ENCODE peak calls at places on chromosomes 11 and 22, in six cellular contexts. One of them, this sample, is unnamed.

GRCh38 chr22:37123649-37124048 is 14.1 kb upstream of the TMPRSS6 start:
- DNase-seq in right lobe of liver: no peak
- DNase-seq in pancreas: no peak
- DNase-seq in psoas muscle: no peak
- DNase-seq in tibial artery: no peak
- DNase-seq in cardiac muscle cell: no peak
- DNase-seq in this sample: no peak

GRCh38 chr11:861105-861479 is 18.4 kb downstream of the TSPAN4 start:
- DNase-seq in psoas muscle: no peak
- DNase-seq in right lobe of liver: no peak
- DNase-seq in cardiac muscle cell: no peak
- DNase-seq in pancreas: no peak
- DNase-seq in tibial artery: no peak
- DNase-seq in this sample: no peak

GRCh38 chr11:73963861-73964260 is 13.0 kb downstream of the DNAJB13 start:
- DNase-seq in pancreas: no peak
- DNase-seq in tibial artery: no peak
- DNase-seq in cardiac muscle cell: no peak
- DNase-seq in psoas muscle: no peak
- DNase-seq in right lobe of liver: no peak
- DNase-seq in this sample: no peak

GRCh38 chr11:88415495-88415894 is 78.0 kb upstream of the CTSC start:
- DNase-seq in cardiac muscle cell: no peak
- DNase-seq in right lobe of liver: no peak
- DNase-seq in pancreas: no peak
- DNase-seq in tibial artery: no peak
- DNase-seq in psoas muscle: no peak
- DNase-seq in this sample: no peak

GRCh38 chr22:45101828-45102227 is 61.9 kb upstream of the NUP50 start:
- DNase-seq in tibial artery: peak; percentile 41
- DNase-seq in right lobe of liver: peak; percentile 62
- DNase-seq in psoas muscle: peak; percentile 47
- DNase-seq in cardiac muscle cell: peak; percentile 70
- DNase-seq in pancreas: no peak
- DNase-seq in this sample: no peak

GRCh38 chr11:94838027-94838610 is 70.0 kb downstream of the AMOTL1 start:
- DNase-seq in tibial artery: no peak
- DNase-seq in cardiac muscle cell: no peak
- DNase-seq in right lobe of liver: no peak
- DNase-seq in pancreas: no peak
- DNase-seq in psoas muscle: no peak
- DNase-seq in this sample: peak; percentile 100

GRCh38 chr22:27978875-27979274 is 59.8 kb upstream of the PITPNB start:
- DNase-seq in cardiac muscle cell: no peak
- DNase-seq in tibial artery: no peak
- DNase-seq in pancreas: no peak
- DNase-seq in psoas muscle: no peak
- DNase-seq in right lobe of liver: peak; percentile 24
- DNase-seq in this sample: no peak

GRCh38 chr11:101341578-101341977 is 212.0 kb upstream of the PGR start:
- DNase-seq in tibial artery: no peak
- DNase-seq in right lobe of liver: no peak
- DNase-seq in psoas muscle: no peak
- DNase-seq in pancreas: no peak
- DNase-seq in cardiac muscle cell: no peak
- DNase-seq in this sample: peak; percentile 22

GRCh38 chr11:102109896-102110760 is at the start of gene YAP1:
- DNase-seq in psoas muscle: peak; percentile 94
- DNase-seq in tibial artery: peak; percentile 87
- DNase-seq in cardiac muscle cell: peak; percentile 93
- DNase-seq in right lobe of liver: peak; percentile 91
- DNase-seq in pancreas: peak; percentile 92
- DNase-seq in this sample: peak; percentile 78

GRCh38 chr11:71352226-71352625 is 96.0 kb downstream of the DHCR7 start:
- DNase-seq in tibial artery: no peak
- DNase-seq in psoas muscle: no peak
- DNase-seq in right lobe of liver: no peak
- DNase-seq in pancreas: no peak
- DNase-seq in cardiac muscle cell: no peak
- DNase-seq in this sample: no peak

GRCh38 chr11:34261095-34261494 is 96.7 kb downstream of the ABTB2 start:
- DNase-seq in right lobe of liver: no peak
- DNase-seq in cardiac muscle cell: no peak
- DNase-seq in psoas muscle: no peak
- DNase-seq in pancreas: no peak
- DNase-seq in tibial artery: no peak
- DNase-seq in this sample: no peak

GRCh38 chr11:102494216-102494615 is 36.3 kb downstream of the MMP7 start:
- DNase-seq in cardiac muscle cell: no peak
- DNase-seq in tibial artery: no peak
- DNase-seq in right lobe of liver: peak; percentile 54
- DNase-seq in pancreas: no peak
- DNase-seq in psoas muscle: no peak
- DNase-seq in this sample: peak; percentile 58

GRCh38 chr11:36081274-36081945 is 137.5 kb downstream of the LDLRAD3 start:
- DNase-seq in cardiac muscle cell: no peak
- DNase-seq in pancreas: no peak
- DNase-seq in right lobe of liver: no peak
- DNase-seq in psoas muscle: no peak
- DNase-seq in tibial artery: no peak
- DNase-seq in this sample: no peak

GRCh38 chr11:17550455-17551346 is 3.6 kb downstream of the OTOG start:
- DNase-seq in pancreas: no peak
- DNase-seq in psoas muscle: no peak
- DNase-seq in right lobe of liver: no peak
- DNase-seq in cardiac muscle cell: no peak
- DNase-seq in tibial artery: no peak
- DNase-seq in this sample: no peak

GRCh38 chr22:27204817-27205216 is 547.4 kb downstream of the MIAT start:
- DNase-seq in right lobe of liver: no peak
- DNase-seq in tibial artery: no peak
- DNase-seq in pancreas: no peak
- DNase-seq in cardiac muscle cell: no peak
- DNase-seq in psoas muscle: no peak
- DNase-seq in this sample: no peak

GRCh38 chr11:47156333-47156732 is 20.3 kb downstream of the ARFGAP2 start:
- DNase-seq in tibial artery: no peak
- DNase-seq in cardiac muscle cell: no peak
- DNase-seq in right lobe of liver: no peak
- DNase-seq in psoas muscle: no peak
- DNase-seq in pancreas: no peak
- DNase-seq in this sample: no peak

GRCh38 chr11:31340903-31341572 is 28.5 kb downstream of the DCDC1 start:
- DNase-seq in right lobe of liver: no peak
- DNase-seq in tibial artery: no peak
- DNase-seq in pancreas: no peak
- DNase-seq in psoas muscle: no peak
- DNase-seq in cardiac muscle cell: peak; percentile 49
- DNase-seq in this sample: no peak

GRCh38 chr11:36065436-36065835 is 121.6 kb downstream of the LDLRAD3 start:
- DNase-seq in right lobe of liver: no peak
- DNase-seq in psoas muscle: no peak
- DNase-seq in cardiac muscle cell: no peak
- DNase-seq in pancreas: no peak
- DNase-seq in tibial artery: no peak
- DNase-seq in this sample: no peak

GRCh38 chr11:92453055-92453454 is 228.4 kb downstream of the FAT3 start:
- DNase-seq in right lobe of liver: no peak
- DNase-seq in pancreas: no peak
- DNase-seq in tibial artery: no peak
- DNase-seq in psoas muscle: no peak
- DNase-seq in cardiac muscle cell: no peak
- DNase-seq in this sample: no peak

GRCh38 chr11:61413496-61413895 is 16.3 kb downstream of the CPSF7 start:
- DNase-seq in cardiac muscle cell: no peak
- DNase-seq in psoas muscle: no peak
- DNase-seq in right lobe of liver: no peak
- DNase-seq in tibial artery: peak; percentile 34
- DNase-seq in pancreas: no peak
- DNase-seq in this sample: no peak

GRCh38 chr11:27370374-27370773 is 7.4 kb upstream of the CCDC34 start:
- DNase-seq in cardiac muscle cell: no peak
- DNase-seq in right lobe of liver: no peak
- DNase-seq in pancreas: no peak
- DNase-seq in psoas muscle: no peak
- DNase-seq in tibial artery: no peak
- DNase-seq in this sample: no peak

GRCh38 chr11:121109916-121110656 is 9.0 kb downstream of the TECTA start:
- DNase-seq in pancreas: no peak
- DNase-seq in tibial artery: no peak
- DNase-seq in psoas muscle: no peak
- DNase-seq in right lobe of liver: no peak
- DNase-seq in cardiac muscle cell: no peak
- DNase-seq in this sample: no peak

GRCh38 chr22:46660604-46661201 is 40.5 kb downstream of the GRAMD4 start:
- DNase-seq in psoas muscle: peak; percentile 55
- DNase-seq in tibial artery: no peak
- DNase-seq in pancreas: no peak
- DNase-seq in cardiac muscle cell: no peak
- DNase-seq in right lobe of liver: peak; percentile 74
- DNase-seq in this sample: peak; percentile 82

GRCh38 chr11:84549221-84549620 is 1077.9 kb downstream of the DLG2 start:
- DNase-seq in pancreas: no peak
- DNase-seq in tibial artery: no peak
- DNase-seq in cardiac muscle cell: no peak
- DNase-seq in right lobe of liver: no peak
- DNase-seq in psoas muscle: no peak
- DNase-seq in this sample: no peak

GRCh38 chr11:44505591-44506054 is 59.8 kb upstream of the CD82 start:
- DNase-seq in psoas muscle: no peak
- DNase-seq in right lobe of liver: no peak
- DNase-seq in cardiac muscle cell: no peak
- DNase-seq in pancreas: no peak
- DNase-seq in tibial artery: no peak
- DNase-seq in this sample: no peak

GRCh38 chr22:35630387-35630793 is 13.3 kb upstream of the MB start:
- DNase-seq in cardiac muscle cell: peak; percentile 15
- DNase-seq in tibial artery: no peak
- DNase-seq in right lobe of liver: no peak
- DNase-seq in pancreas: peak; percentile 41
- DNase-seq in psoas muscle: no peak
- DNase-seq in this sample: no peak

GRCh38 chr11:75461136-75461535 is 28.1 kb upstream of the KLHL35 start:
- DNase-seq in cardiac muscle cell: no peak
- DNase-seq in pancreas: no peak
- DNase-seq in right lobe of liver: no peak
- DNase-seq in psoas muscle: no peak
- DNase-seq in tibial artery: no peak
- DNase-seq in this sample: no peak

GRCh38 chr22:39960791-39961746 is 872 bp downstream of the TMA7B start:
- DNase-seq in psoas muscle: no peak
- DNase-seq in right lobe of liver: no peak
- DNase-seq in pancreas: no peak
- DNase-seq in tibial artery: no peak
- DNase-seq in cardiac muscle cell: no peak
- DNase-seq in this sample: no peak

GRCh38 chr22:39958916-39959639 is 1.1 kb upstream of the TMA7B start:
- DNase-seq in cardiac muscle cell: peak; percentile 17
- DNase-seq in psoas muscle: no peak
- DNase-seq in right lobe of liver: no peak
- DNase-seq in pancreas: no peak
- DNase-seq in tibial artery: no peak
- DNase-seq in this sample: no peak

GRCh38 chr22:39962071-39962470 is 1.9 kb downstream of the TMA7B start:
- DNase-seq in right lobe of liver: no peak
- DNase-seq in psoas muscle: no peak
- DNase-seq in cardiac muscle cell: no peak
- DNase-seq in pancreas: no peak
- DNase-seq in tibial artery: no peak
- DNase-seq in this sample: no peak

GRCh38 chr22:39958009-39958711 is 2.0 kb upstream of the TMA7B start:
- DNase-seq in cardiac muscle cell: no peak
- DNase-seq in pancreas: no peak
- DNase-seq in right lobe of liver: no peak
- DNase-seq in psoas muscle: no peak
- DNase-seq in tibial artery: no peak
- DNase-seq in this sample: no peak

GRCh38 chr22:39959640-39960447 is at the start of gene TMA7B:
- DNase-seq in psoas muscle: no peak
- DNase-seq in tibial artery: no peak
- DNase-seq in cardiac muscle cell: no peak
- DNase-seq in pancreas: no peak
- DNase-seq in right lobe of liver: no peak
- DNase-seq in this sample: no peak
- TF ChIP-seq CTCF in psoas muscle: peak; percentile 11
- TF ChIP-seq CTCF in tibial artery: no peak
- TF ChIP-seq CTCF in cardiac muscle cell: peak; percentile 54
- TF ChIP-seq CTCF in pancreas: no peak
- TF ChIP-seq CTCF in right lobe of liver: no peak
- TF ChIP-seq CTCF in this sample: no peak

DNA sequence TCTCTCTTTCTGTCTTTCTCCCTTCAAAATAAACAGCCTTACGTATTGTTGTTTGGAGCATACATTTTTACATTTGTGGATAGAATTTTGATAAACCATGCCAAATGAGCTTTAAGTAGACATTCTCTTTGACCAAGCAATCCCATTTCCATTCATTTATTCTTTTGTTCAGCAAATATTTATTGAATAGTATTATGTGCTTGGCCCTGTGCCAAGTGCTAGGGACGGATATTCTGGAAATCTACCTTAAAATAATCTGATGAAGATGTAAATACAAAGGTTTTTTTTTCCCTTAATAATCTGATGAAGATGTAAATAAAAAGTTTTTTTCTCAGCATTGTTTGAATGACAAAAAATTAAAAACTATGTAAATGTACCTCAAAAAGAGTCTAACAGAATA is 2.1 kb downstream of the OLFML1 start:
- DNase-seq in cardiac muscle cell: no peak
- DNase-seq in psoas muscle: no peak
- DNase-seq in right lobe of liver: no peak
- DNase-seq in tibial artery: no peak
- DNase-seq in pancreas: no peak
- DNase-seq in this sample: no peak
- H3K4me3 ChIP-seq in cardiac muscle cell: no peak overlapping the region
- H3K4me3 ChIP-seq in psoas muscle: peak overlapping the region; percentile 55
- H3K4me3 ChIP-seq in right lobe of liver: no peak overlapping the region
- H3K4me3 ChIP-seq in tibial artery: no peak overlapping the region
- H3K4me3 ChIP-seq in pancreas: no peak overlapping the region
- H3K4me3 ChIP-seq in this sample: no peak overlapping the region

DNA sequence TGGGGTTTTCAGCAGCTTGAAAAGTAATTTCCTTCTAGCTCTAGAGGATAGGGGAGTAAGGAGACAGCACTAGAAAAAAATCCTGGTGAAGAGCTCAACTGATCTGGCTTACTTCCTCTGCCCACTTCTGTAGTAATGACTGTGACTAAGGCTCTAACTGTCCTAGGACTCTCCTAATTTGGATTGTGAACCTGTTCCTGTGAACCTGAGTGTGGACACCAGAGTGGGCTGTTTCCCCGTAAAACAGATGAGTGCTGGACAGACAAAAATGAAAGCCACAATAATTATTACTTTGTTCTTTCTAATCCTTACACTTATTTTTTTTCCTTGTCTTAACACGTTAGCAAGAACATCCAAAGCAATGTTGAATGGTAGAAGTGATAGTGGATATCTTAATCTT is 154.1 kb downstream of the AASDHPPT start:
- DNase-seq in pancreas: no peak
- DNase-seq in tibial artery: no peak
- DNase-seq in cardiac muscle cell: no peak
- DNase-seq in psoas muscle: no peak
- DNase-seq in right lobe of liver: no peak
- DNase-seq in this sample: no peak
- TF ChIP-seq CTCF in pancreas: no peak
- TF ChIP-seq CTCF in tibial artery: no peak
- TF ChIP-seq CTCF in cardiac muscle cell: peak; percentile 40
- TF ChIP-seq CTCF in psoas muscle: no peak
- TF ChIP-seq CTCF in right lobe of liver: no peak
- TF ChIP-seq CTCF in this sample: no peak

GRCh38 chr11:68270334-68271022 is 1.3 kb downstream of the C11orf24 start:
- DNase-seq in tibial artery: no peak
- DNase-seq in pancreas: no peak
- DNase-seq in right lobe of liver: peak; percentile 78
- DNase-seq in psoas muscle: no peak
- DNase-seq in cardiac muscle cell: no peak
- DNase-seq in this sample: no peak
- H3K4me3 ChIP-seq in tibial artery: peak overlapping the region; percentile 82
- H3K4me3 ChIP-seq in pancreas: peak overlapping the region; percentile 76
- H3K4me3 ChIP-seq in right lobe of liver: peak overlapping the region; percentile 77
- H3K4me3 ChIP-seq in psoas muscle: peak overlapping the region; percentile 72
- H3K4me3 ChIP-seq in cardiac muscle cell: peak overlapping the region; percentile 89
- H3K4me3 ChIP-seq in this sample: peak overlapping the region; percentile 97

This sample was measured in LNCaP clone FGC.